ENCODE peak calls at places on chromosomes 2 and 18, in six cellular contexts. H is T-helper 17 cell, Y is OCI-LY7, R is Kasumi-1, L is cardiac muscle cell, P is substantia nigra. A is an unnamed sample.

GRCh38 chr2:179410552-179411356 is 146.1 kb upstream of the SESTD1 start:
- DNase-seq in L (peak; percentile 79), P (no peak), R (peak; percentile 63), H (no peak), Y (peak; percentile 76), A (peak; percentile 43)

GRCh38 chr2:148645925-148646559 is 1.5 kb downstream of the EPC2 start:
- DNase-seq in R (peak; percentile 99), H (peak; percentile 55), Y (peak; percentile 86), P (no peak), L (peak; percentile 86), A (peak; percentile 10)

GRCh38 chr2:120568975-120569268 is 166.7 kb upstream of the GLI2 start:
- DNase-seq in R (no peak), Y (no peak), H (no peak), P (no peak), L (no peak), A (no peak)

GRCh38 chr2:218366621-218367414 is 10.2 kb downstream of the CATIP start:
- DNase-seq in R (no peak), P (no peak), H (no peak), L (no peak), Y (no peak), A (no peak)

GRCh38 chr2:103139628-103140268 is 377.9 kb downstream of the TMEM182 start:
- DNase-seq in R (no peak), Y (no peak), L (no peak), P (no peak), H (no peak), A (no peak)

GRCh38 chr18:58639751-58640427 is 11.0 kb upstream of the ALPK2 start:
- DNase-seq in L (peak; percentile 59), R (peak; percentile 7), P (no peak), Y (no peak), H (no peak), A (no peak)

GRCh38 chr2:241063587-241063986 is 38.5 kb downstream of the MTERF4 start:
- DNase-seq in P (no peak), L (no peak), R (no peak), H (no peak), Y (no peak), A (no peak)

GRCh38 chr2:62441421-62441820 is 64.6 kb downstream of the TMEM17 start:
- DNase-seq in P (no peak), Y (no peak), H (no peak), L (no peak), R (no peak), A (no peak)

GRCh38 chr2:637406-637776 is 39.8 kb downstream of the TMEM18 start:
- DNase-seq in H (no peak), R (no peak), L (no peak), Y (no peak), P (no peak), A (no peak)

A was measured in nephron progenitor cell.